ENCODE peak calls at places on chromosomes 16 and 17, in seven cellular contexts. A is heart left ventricle; J is cardiac muscle cell; Z is breast epithelium; T is CD8-positive, alpha-beta T cell; F is left ventricle myocardium inferior; E is body of pancreas. M is an unnamed sample.

GRCh38 chr16:4700380-4700996 is 7.1 kb downstream of the NUDT16L1 start:
- DNase-seq in Z (no peak), T (no peak), E (no peak), A (no peak), F (no peak), J (no peak), M (no peak)

GRCh38 chr17:16068323-16068722 is 68.7 kb downstream of the TTC19 start:
- DNase-seq in F (no peak), E (no peak), J (no peak), T (no peak), Z (no peak), A (no peak), M (no peak)

GRCh38 chr16:53896711-53897110 is 192.8 kb downstream of the FTO start:
- DNase-seq in E (no peak), J (no peak), T (no peak), A (no peak), Z (no peak), F (no peak), M (no peak)

GRCh38 chr17:19024101-19025078 is 19.8 kb upstream of the FAM83G start:
- DNase-seq in E (peak; percentile 4), A (no peak), J (no peak), T (no peak), F (peak; percentile 6), Z (no peak), M (no peak)

GRCh38 chr16:65176603-65177002 is 54.7 kb upstream of the CDH11 start:
- DNase-seq in E (peak; percentile 9), T (no peak), J (no peak), A (peak; percentile 60), F (peak; percentile 54), Z (no peak), M (peak; percentile 54)

GRCh38 chr16:73890524-73891500 is 405.8 kb upstream of the PSMD7 start:
- DNase-seq in F (no peak), J (peak; percentile 45), T (no peak), Z (no peak), E (no peak), A (no peak), M (no peak)

GRCh38 chr17:41098476-41098875 is 534 bp upstream of the KRTAP4-8 start:
- DNase-seq in T (no peak), A (no peak), F (no peak), Z (no peak), E (no peak), J (no peak), M (peak; percentile 64)

GRCh38 chr16:29775742-29776408 is 2.2 kb upstream of the ZG16 start:
- DNase-seq in T (no peak), J (no peak), A (no peak), E (no peak), F (no peak), Z (no peak), M (no peak)

GRCh38 chr17:80980397-80981061 is 11.1 kb upstream of the CHMP6 start:
- DNase-seq in Z (no peak), E (no peak), F (no peak), A (no peak), T (no peak), J (no peak), M (no peak)

GRCh38 chr17:74165811-74166365 is 37.6 kb upstream of the RPL38 start:
- DNase-seq in T (no peak), J (no peak), E (no peak), F (no peak), A (no peak), Z (no peak), M (no peak)

GRCh38 chr17:70138309-70138865 is 30.9 kb upstream of the KCNJ2 start:
- DNase-seq in A (no peak), F (no peak), E (no peak), J (no peak), Z (no peak), T (no peak), M (peak; percentile 14)

GRCh38 chr17:337022-337420 is 15.6 kb downstream of the RPH3AL start:
- DNase-seq in J (no peak), T (no peak), A (no peak), E (no peak), Z (no peak), F (no peak), M (no peak)

GRCh38 chr16:58499615-58500328 is at the start of gene NDRG4:
- DNase-seq in J (peak; percentile 92), Z (peak; percentile 58), A (peak; percentile 62), E (peak; percentile 57), F (no peak), T (no peak), M (peak; percentile 46)

GRCh38 chr16:54746596-54746995 is 184.1 kb upstream of the IRX5 start:
- DNase-seq in J (no peak), Z (no peak), A (no peak), E (no peak), T (no peak), F (no peak), M (no peak)

GRCh38 chr16:53094013-53094630 is 39.3 kb downstream of the CHD9 start:
- DNase-seq in F (peak; percentile 68), J (peak; percentile 34), T (no peak), Z (peak; percentile 60), E (peak; percentile 31), A (peak; percentile 55), M (no peak)

GRCh38 chr16:49704586-49705155 is 151.2 kb downstream of the ZNF423 start:
- DNase-seq in A (no peak), T (no peak), Z (no peak), F (no peak), E (no peak), J (no peak), M (no peak)
- TF ChIP-seq CTCF in A (no peak), T (no peak), Z (no peak), F (no peak), E (no peak), J (no peak), M (peak; percentile 16)

DNA sequence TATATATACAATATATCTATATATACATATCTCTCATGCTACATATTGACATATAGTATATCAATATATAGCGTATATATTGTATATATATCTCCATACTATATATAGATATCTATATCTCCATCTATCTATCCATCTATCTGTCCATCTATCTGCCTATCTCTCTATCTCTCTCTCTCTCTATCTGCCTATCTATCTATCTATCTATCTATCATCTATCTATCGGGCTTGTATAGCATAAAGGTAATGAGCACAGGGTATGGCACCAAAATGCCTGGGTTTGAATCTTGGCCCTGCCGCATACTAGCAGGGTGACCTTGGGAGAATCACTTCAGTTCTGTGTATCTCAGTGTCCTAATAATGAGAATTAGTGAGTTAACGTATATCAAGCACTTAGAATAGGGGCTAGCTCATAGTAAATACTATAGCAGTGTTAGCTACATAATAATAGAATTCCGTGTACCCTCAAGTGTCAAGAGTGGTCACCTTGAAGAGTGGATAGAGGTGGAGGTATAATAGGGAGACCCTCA is 1.5 kb downstream of the ST6GALNAC1 start:
- DNase-seq in F (no peak), Z (no peak), J (no peak), T (no peak), A (no peak), E (no peak), M (no peak)
- H3K4me3 ChIP-seq in F (peak overlapping the region; percentile 56), Z (no peak overlapping the region), J (no peak overlapping the region), T (no peak overlapping the region), A (peak overlapping the region; percentile 52), E (no peak overlapping the region), M (no peak overlapping the region)

GRCh38 chr17:48604770-48605329 is at the start of gene HOXB6:
- DNase-seq in T (no peak), Z (no peak), A (no peak), F (no peak), J (no peak), E (no peak), M (no peak)

GRCh38 chr17:48601528-48602430 is 3.0 kb downstream of the HOXB6 start:
- DNase-seq in J (no peak), A (no peak), E (no peak), T (no peak), F (no peak), Z (no peak), M (no peak)

GRCh38 chr17:48605991-48606891 is 1.5 kb upstream of the HOXB6 start:
- DNase-seq in F (no peak), T (no peak), A (no peak), J (no peak), E (no peak), Z (no peak), M (no peak)

GRCh38 chr17:48605409-48605864 is 651 bp upstream of the HOXB6 start:
- DNase-seq in F (no peak), Z (no peak), J (no peak), A (no peak), E (no peak), T (no peak), M (no peak)

DNA sequence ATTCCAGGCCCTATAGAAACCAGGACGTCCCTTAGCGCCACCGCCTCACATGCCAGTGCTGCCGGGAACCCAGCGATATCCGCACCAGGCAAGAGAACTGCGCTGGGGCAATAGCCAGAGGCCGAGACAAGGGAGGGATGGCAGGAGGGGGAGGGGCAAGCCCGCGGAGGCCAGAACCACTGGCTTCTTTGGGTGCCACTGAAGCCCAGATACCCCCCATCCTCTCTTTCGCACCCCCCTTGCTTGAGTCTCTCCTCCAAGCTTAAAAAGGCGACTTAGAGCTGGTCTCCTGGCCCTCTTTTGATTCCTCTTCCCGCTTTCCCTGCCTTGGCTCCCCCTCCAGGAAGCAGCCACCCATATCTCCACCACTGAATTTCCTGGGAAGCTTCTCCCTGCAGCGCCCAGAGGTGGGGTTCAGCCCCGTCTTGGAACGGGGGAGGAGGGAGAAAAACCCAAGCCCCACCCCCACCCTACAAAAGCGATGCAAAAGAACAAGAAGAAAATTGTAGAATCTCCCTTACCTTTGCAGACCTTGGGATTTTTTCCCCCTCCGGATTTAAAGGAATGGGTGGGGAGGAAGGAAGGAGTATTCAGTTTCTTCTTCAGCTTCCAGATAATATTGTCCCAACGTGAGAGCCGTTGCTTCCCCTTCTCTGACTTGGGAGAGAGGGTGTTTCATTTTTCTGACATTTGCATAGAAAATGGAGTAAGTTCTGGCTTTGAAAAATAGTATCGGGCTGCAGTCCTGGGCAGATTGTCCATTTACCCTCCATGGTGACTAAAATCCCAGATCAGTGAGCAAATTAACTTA is 622 bp downstream of the HOXB6 start:
- DNase-seq in T (no peak), E (no peak), J (no peak), F (no peak), A (no peak), Z (no peak), M (no peak)
- H3K27me3 ChIP-seq in T (peaks cover 39% of the 10 kb centered on the region), E (peaks cover 3% of the 10 kb centered on the region), J (peaks cover 100% of the 10 kb centered on the region), F (peaks cover 100% of the 10 kb centered on the region), A (peaks cover 99% of the 10 kb centered on the region), Z (peaks cover 97% of the 10 kb centered on the region), M (peaks cover 92% of the 10 kb centered on the region)

GRCh38 chr16:14378684-14379467 is 251.2 kb downstream of the PARN start:
- DNase-seq in F (no peak), E (no peak), J (no peak), T (no peak), A (no peak), Z (no peak), M (no peak)
- TF ChIP-seq CTCF in F (no peak), E (no peak), J (no peak), T (no peak), A (no peak), Z (no peak), M (peak; percentile 4)

GRCh38 chr16:3084969-3085670 is 14.0 kb downstream of the ZSCAN10 start:
- DNase-seq in A (no peak), T (no peak), F (no peak), E (no peak), Z (no peak), J (no peak), M (no peak)
- H3K4me3 ChIP-seq in A (no peak overlapping the region), T (no peak overlapping the region), F (peak overlapping the region; percentile 63), E (no peak overlapping the region), Z (no peak overlapping the region), J (no peak overlapping the region), M (no peak overlapping the region)

GRCh38 chr17:48537316-48537715 is 6.5 kb upstream of the HOXB1 start:
- DNase-seq in E (no peak), T (no peak), A (no peak), Z (no peak), F (no peak), J (no peak), M (no peak)
- H3K27me3 ChIP-seq in E (no peaks in the 10 kb centered on the region), T (no peaks in the 10 kb centered on the region), A (peaks cover 3% of the 10 kb centered on the region), Z (peaks cover 7% of the 10 kb centered on the region), F (peaks cover 98% of the 10 kb centered on the region), J (no peaks in the 10 kb centered on the region), M (peaks cover 8% of the 10 kb centered on the region)

GRCh38 chr17:77456951-77457548 is 316.3 kb downstream of the SEC14L1 start:
- DNase-seq in A (no peak), T (no peak), E (no peak), J (no peak), Z (no peak), F (no peak), M (no peak)
- TF ChIP-seq CTCF in A (no peak), T (no peak), E (no peak), J (no peak), Z (no peak), F (no peak), M (no peak)

M was measured in BJ.